ENCODE peak calls at places on chromosomes 12 and 14, in five cellular contexts. F is transverse colon, Y is iris pigment epithelial cell, G is naive B cell, C is midbrain. Z is an unnamed sample.

GRCh38 chr12:22100952-22101748 is 55.1 kb downstream of the CMAS start:
- DNase-seq in Y (peak; percentile 75), C (peak; percentile 27), G (peak; percentile 37), F (peak; percentile 31), Z (peak; percentile 16)

GRCh38 chr14:34203271-34203722 is 252.4 kb upstream of the EGLN3 start:
- DNase-seq in Y (peak; percentile 49), F (no peak), G (no peak), C (no peak), Z (no peak)

GRCh38 chr12:119178544-119179334 is at the start of gene HSPB8:
- DNase-seq in C (peak; percentile 77), G (no peak), F (peak; percentile 73), Y (peak; percentile 37), Z (no peak)

GRCh38 chr14:66790101-66790500 is 282.2 kb downstream of the GPHN start:
- DNase-seq in F (no peak), Y (no peak), G (no peak), C (no peak), Z (no peak)

GRCh38 chr12:80769553-80770140 is 52.9 kb downstream of the MYF5 start:
- DNase-seq in Y (no peak), G (no peak), C (no peak), F (no peak), Z (no peak)

GRCh38 chr14:70640938-70641547 is 673 bp upstream of the TTC9 start:
- DNase-seq in Y (peak; percentile 28), C (no peak), F (peak; percentile 61), G (peak; percentile 71), Z (no peak)

GRCh38 chr12:45504606-45505005 is 224.9 kb upstream of the ARID2 start:
- DNase-seq in G (no peak), C (no peak), F (no peak), Y (no peak), Z (no peak)

GRCh38 chr12:19031032-19031431 is 98.5 kb upstream of the PLEKHA5 start:
- DNase-seq in F (no peak), C (no peak), Y (peak; percentile 59), G (no peak), Z (no peak)

GRCh38 chr12:77642246-77642645 is 188.4 kb upstream of the NAV3 start:
- DNase-seq in C (no peak), F (no peak), G (no peak), Y (no peak), Z (no peak)

GRCh38 chr14:73467377-73467776 is 9.0 kb upstream of the NUMB start:
- DNase-seq in G (no peak), C (no peak), Y (peak; percentile 95), F (no peak), Z (no peak)

GRCh38 chr14:78022059-78022458 is 148.1 kb upstream of the NRXN3 start:
- DNase-seq in C (peak; percentile 22), G (no peak), F (peak; percentile 47), Y (peak; percentile 51), Z (peak; percentile 5)

GRCh38 chr12:47520029-47520428 is 185.8 kb downstream of the RPAP3 start:
- DNase-seq in F (no peak), G (no peak), C (no peak), Y (no peak), Z (no peak)

GRCh38 chr14:104827173-104828055 is 26.5 kb downstream of the ZBTB42 start:
- DNase-seq in C (no peak), G (peak; percentile 66), Y (peak; percentile 54), F (peak; percentile 62), Z (no peak)

GRCh38 chr14:54566410-54567223 is at the start of gene SAMD4A:
- DNase-seq in F (peak; percentile 75), G (peak; percentile 62), C (peak; percentile 74), Y (peak; percentile 91), Z (no peak)

GRCh38 chr14:67319142-67319541 is 40.5 kb downstream of the ATP6V1D start:
- DNase-seq in C (no peak), F (no peak), G (no peak), Y (peak; percentile 78), Z (no peak)

GRCh38 chr12:101581190-101581589 is 13.6 kb upstream of the MYBPC1 start:
- DNase-seq in C (no peak), G (no peak), F (no peak), Y (no peak), Z (no peak)

GRCh38 chr14:69101331-69101826 is 51.5 kb downstream of the DCAF5 start:
- DNase-seq in Y (peak; percentile 93), C (peak; percentile 22), F (no peak), G (no peak), Z (no peak)

GRCh38 chr12:131091976-131092691 is 138.4 kb downstream of the ADGRD1 start:
- DNase-seq in Y (no peak), F (peak; percentile 6), C (no peak), G (no peak), Z (no peak)

GRCh38 chr14:34450958-34451357 is 11.1 kb downstream of the SPTSSA start:
- DNase-seq in C (no peak), Y (no peak), G (no peak), F (no peak), Z (no peak)

GRCh38 chr12:2858944-2859352 is 2.1 kb upstream of the TEX52 start:
- DNase-seq in F (no peak), Y (peak; percentile 12), C (no peak), G (no peak), Z (no peak)

GRCh38 chr12:78470354-78471195 is 394.0 kb upstream of the SYT1 start:
- DNase-seq in C (no peak), F (peak; percentile 9), Y (peak; percentile 60), G (no peak), Z (peak; percentile 18)

GRCh38 chr14:37466003-37466622 is 128.9 kb downstream of the FOXA1 start:
- DNase-seq in G (no peak), C (no peak), Y (no peak), F (no peak), Z (no peak)

GRCh38 chr12:91741932-91742331 is 403.7 kb downstream of the BTG1 start:
- DNase-seq in G (no peak), F (no peak), C (no peak), Y (peak; percentile 6), Z (no peak)

GRCh38 chr12:25135531-25136154 is 59.3 kb downstream of the DNAI7 start:
- DNase-seq in G (no peak), C (no peak), F (peak; percentile 8), Y (no peak), Z (no peak)

GRCh38 chr12:119090865-119091264 is 87.9 kb upstream of the HSPB8 start:
- DNase-seq in Y (no peak), G (no peak), F (no peak), C (no peak), Z (no peak)

GRCh38 chr12:93707836-93708235 is 30.7 kb downstream of the CRADD start:
- DNase-seq in F (no peak), G (no peak), C (no peak), Y (peak; percentile 66), Z (no peak)

Z was measured in glomerular endothelial cell.